ENCODE peak calls at places on chromosomes 1 and 21, in four cellular contexts. O, G, F and K are unnamed samples.
A peak's percentile ranks its signal among the peaks of the same experiment; 100 is the strongest.

GRCh38 chr21:31521515-31521914 is 138.0 kb upstream of the SOD1 start:
- DNase-seq in O (no peak), G (no peak), F (no peak), K (no peak)

GRCh38 chr1:40612345-40612831 is 53.1 kb downstream of the RIMS3 start:
- DNase-seq in O (peak; percentile 83), G (peak; percentile 93), F (peak; percentile 41), K (peak; percentile 51)

GRCh38 chr21:42570841-42571387 is 57.3 kb downstream of the SLC37A1 start:
- DNase-seq in O (no peak), G (no peak), F (peak; percentile 67), K (no peak)

GRCh38 chr21:46038871-46039397 is 57.4 kb downstream of the COL6A1 start:
- DNase-seq in O (peak; percentile 35), G (no peak), F (no peak), K (no peak)

GRCh38 chr1:151838491-151839412 is 868 bp downstream of the C2CD4D start:
- DNase-seq in O (no peak), G (no peak), F (no peak), K (no peak)

GRCh38 chr1:53107570-53108322 is 34.7 kb downstream of the SLC1A7 start:
- DNase-seq in O (no peak), G (no peak), F (no peak), K (no peak)

GRCh38 chr1:100622037-100622436 is 84.1 kb downstream of the GPR88 start:
- DNase-seq in O (no peak), G (peak; percentile 34), F (no peak), K (no peak)

GRCh38 chr1:110087812-110088738 is 17.6 kb upstream of the ALX3 start:
- DNase-seq in O (peak; percentile 80), G (peak; percentile 90), F (peak; percentile 37), K (peak; percentile 18)

GRCh38 chr1:202586018-202586821 is 124.0 kb downstream of the SYT2 start:
- DNase-seq in O (peak; percentile 34), G (peak; percentile 65), F (peak; percentile 26), K (peak; percentile 31)

GRCh38 chr1:53530550-53530949 is 71.4 kb downstream of the DMRTB1 start:
- DNase-seq in O (no peak), G (no peak), F (no peak), K (no peak)

GRCh38 chr1:241423541-241424479 is 66.8 kb upstream of the RGS7 start:
- DNase-seq in O (no peak), G (no peak), F (no peak), K (peak; percentile 65)

GRCh38 chr1:2555634-2556276 is 416 bp upstream of the TNFRSF14 start:
- DNase-seq in O (no peak), G (no peak), F (no peak), K (no peak)

GRCh38 chr1:245645894-245646293 is 491.1 kb downstream of the KIF26B start:
- DNase-seq in O (no peak), G (peak; percentile 86), F (no peak), K (no peak)

GRCh38 chr1:48036693-48037386 is 39.7 kb upstream of the TRABD2B start:
- DNase-seq in O (no peak), G (no peak), F (no peak), K (no peak)

GRCh38 chr1:56433056-56433577 is 146.2 kb downstream of the PLPP3 start:
- DNase-seq in O (no peak), G (peak; percentile 59), F (no peak), K (no peak)

GRCh38 chr1:198387587-198387986 is 152.9 kb downstream of the ATP6V1G3 start:
- DNase-seq in O (no peak), G (no peak), F (no peak), K (no peak)

GRCh38 chr1:6243993-6244392 is at the start of gene HES3:
- DNase-seq in O (no peak), G (no peak), F (no peak), K (no peak)

GRCh38 chr1:52416811-52417210 is 12.4 kb downstream of the PRPF38A start:
- DNase-seq in O (no peak), G (no peak), F (no peak), K (no peak)

GRCh38 chr1:205588691-205589445 is 42.9 kb downstream of the ELK4 start:
- DNase-seq in O (peak; percentile 65), G (peak; percentile 80), F (no peak), K (peak; percentile 60)

GRCh38 chr1:151711044-151711800 is 5.4 kb downstream of the CELF3 start:
- DNase-seq in O (no peak), G (no peak), F (no peak), K (no peak)

GRCh38 chr1:50108497-50109073 is at the start of gene ELAVL4:
- DNase-seq in O (peak; percentile 2), G (peak; percentile 82), F (no peak), K (no peak)

GRCh38 chr1:22225858-22226584 is 83.1 kb upstream of the WNT4 start:
- DNase-seq in O (no peak), G (no peak), F (no peak), K (no peak)

GRCh38 chr1:230069813-230070212 is 2.8 kb downstream of the GALNT2 start:
- DNase-seq in O (peak; percentile 36), G (no peak), F (no peak), K (no peak)

GRCh38 chr1:55584521-55585401 is 369.6 kb upstream of the USP24 start:
- DNase-seq in O (no peak), G (no peak), F (peak; percentile 89), K (peak; percentile 55)

GRCh38 chr21:14900058-14900457 is 164.7 kb downstream of the NRIP1 start:
- DNase-seq in O (no peak), G (no peak), F (no peak), K (no peak)

GRCh38 chr1:185245466-185245865 is 71.6 kb downstream of the IVNS1ABP start:
- DNase-seq in O (no peak), G (no peak), F (no peak), K (no peak)

GRCh38 chr1:227780101-227781044 is 35.1 kb upstream of the PRSS38 start:
- DNase-seq in O (no peak), G (no peak), F (no peak), K (no peak)

GRCh38 chr1:2133879-2134215 is 60.7 kb downstream of the FAAP20 start:
- DNase-seq in O (no peak), G (no peak), F (no peak), K (no peak)

GRCh38 chr1:32998009-32998555 is 33.5 kb upstream of the RNF19B start:
- DNase-seq in O (no peak), G (no peak), F (no peak), K (no peak)

GRCh38 chr1:228464487-228464983 is 22.6 kb upstream of the RNF187 start:
- DNase-seq in O (no peak), G (no peak), F (peak; percentile 81), K (peak; percentile 84)

GRCh38 chr1:218501073-218501612 is 156.0 kb downstream of the TGFB2 start:
- DNase-seq in O (no peak), G (no peak), F (no peak), K (no peak)

GRCh38 chr1:18764362-18764761 is 95.1 kb downstream of the TAS1R2 start:
- DNase-seq in O (no peak), G (no peak), F (no peak), K (no peak)

GRCh38 chr1:62917805-62918204 is 133.9 kb downstream of the ATG4C start:
- DNase-seq in O (no peak), G (no peak), F (no peak), K (no peak)

GRCh38 chr1:223771469-223771813 is 59.1 kb downstream of the CAPN2 start:
- DNase-seq in O (no peak), G (no peak), F (no peak), K (no peak)

GRCh38 chr1:227065311-227065710 is 125.2 kb downstream of the COQ8A start:
- DNase-seq in O (no peak), G (no peak), F (no peak), K (no peak)

GRCh38 chr1:199226163-199226562 is 587.3 kb downstream of the PTPRC start:
- DNase-seq in O (no peak), G (no peak), F (no peak), K (no peak)

GRCh38 chr1:198337886-198338285 is 181.1 kb downstream of the NEK7 start:
- DNase-seq in O (no peak), G (no peak), F (no peak), K (no peak)